ENCODE peak calls at places on chromosomes 16 and 17, in four cellular contexts. One of them, this sample, is unnamed.

GRCh38 chr17:68710976-68711375 is 109.8 kb upstream of the FAM20A start:
- DNase-seq in stimulated activated CD4-positive, alpha-beta T cell treated with anti-CD3 and anti-CD28 coated beads, Interleukin-15, amount 100 ng/mL, for 24 hours: no peak
- DNase-seq in SJSA1: no peak
- DNase-seq in CD4-positive, alpha-beta memory T cell: no peak
- DNase-seq in this sample: no peak

GRCh38 chr17:50218071-50218759 is 16.8 kb upstream of the COL1A1 start:
- DNase-seq in stimulated activated CD4-positive, alpha-beta T cell treated with anti-CD3 and anti-CD28 coated beads, Interleukin-15, amount 100 ng/mL, for 24 hours: no peak
- DNase-seq in SJSA1: peak; percentile 48
- DNase-seq in CD4-positive, alpha-beta memory T cell: no peak
- DNase-seq in this sample: no peak

GRCh38 chr17:12680993-12681392 is 15.3 kb downstream of the MYOCD start:
- DNase-seq in stimulated activated CD4-positive, alpha-beta T cell treated with anti-CD3 and anti-CD28 coated beads, Interleukin-15, amount 100 ng/mL, for 24 hours: no peak
- DNase-seq in SJSA1: no peak
- DNase-seq in CD4-positive, alpha-beta memory T cell: no peak
- DNase-seq in this sample: no peak

GRCh38 chr16:68539704-68540370 is 746 bp downstream of the ZFP90 start:
- DNase-seq in stimulated activated CD4-positive, alpha-beta T cell treated with anti-CD3 and anti-CD28 coated beads, Interleukin-15, amount 100 ng/mL, for 24 hours: peak; percentile 11
- DNase-seq in SJSA1: no peak
- DNase-seq in CD4-positive, alpha-beta memory T cell: no peak
- DNase-seq in this sample: no peak

GRCh38 chr17:1490643-1491405 is 1.7 kb downstream of the MYO1C start:
- DNase-seq in stimulated activated CD4-positive, alpha-beta T cell treated with anti-CD3 and anti-CD28 coated beads, Interleukin-15, amount 100 ng/mL, for 24 hours: peak; percentile 87
- DNase-seq in SJSA1: peak; percentile 45
- DNase-seq in CD4-positive, alpha-beta memory T cell: peak; percentile 52
- DNase-seq in this sample: peak; percentile 90

GRCh38 chr16:22813223-22813945 is 578 bp upstream of the HS3ST2 start:
- DNase-seq in stimulated activated CD4-positive, alpha-beta T cell treated with anti-CD3 and anti-CD28 coated beads, Interleukin-15, amount 100 ng/mL, for 24 hours: peak; percentile 65
- DNase-seq in SJSA1: peak; percentile 23
- DNase-seq in CD4-positive, alpha-beta memory T cell: no peak
- DNase-seq in this sample: no peak

GRCh38 chr16:68470461-68471150 is 22.3 kb upstream of the SMPD3 start:
- DNase-seq in stimulated activated CD4-positive, alpha-beta T cell treated with anti-CD3 and anti-CD28 coated beads, Interleukin-15, amount 100 ng/mL, for 24 hours: peak; percentile 16
- DNase-seq in SJSA1: no peak
- DNase-seq in CD4-positive, alpha-beta memory T cell: no peak
- DNase-seq in this sample: no peak

GRCh38 chr17:37176683-37177082 is 199.1 kb upstream of the C17orf78 start:
- DNase-seq in stimulated activated CD4-positive, alpha-beta T cell treated with anti-CD3 and anti-CD28 coated beads, Interleukin-15, amount 100 ng/mL, for 24 hours: no peak
- DNase-seq in SJSA1: no peak
- DNase-seq in CD4-positive, alpha-beta memory T cell: no peak
- DNase-seq in this sample: no peak

GRCh38 chr16:67902831-67903230 is 9.8 kb downstream of the PSKH1 start:
- DNase-seq in stimulated activated CD4-positive, alpha-beta T cell treated with anti-CD3 and anti-CD28 coated beads, Interleukin-15, amount 100 ng/mL, for 24 hours: no peak
- DNase-seq in SJSA1: peak; percentile 15
- DNase-seq in CD4-positive, alpha-beta memory T cell: no peak
- DNase-seq in this sample: no peak

This sample was measured in Right ventricle myocardium inferior.